ENCODE peak calls at places on chromosomes 6 and 20, in four cellular contexts. One of them, this sample, is unnamed.

GRCh38 chr6:168309183-168309582 is 10.4 kb downstream of the DACT2 start:
- DNase-seq in SK-N-SH: no peak
- DNase-seq in H1: no peak
- DNase-seq in GM12878: no peak
- DNase-seq in this sample: no peak

GRCh38 chr6:159788757-159789376 is 535 bp downstream of the TCP1 start:
- DNase-seq in SK-N-SH: peak; percentile 50
- DNase-seq in H1: no peak
- DNase-seq in GM12878: no peak
- DNase-seq in this sample: peak; percentile 47

GRCh38 chr6:135939216-135939610 is 87.7 kb downstream of the PDE7B start:
- DNase-seq in SK-N-SH: no peak
- DNase-seq in H1: no peak
- DNase-seq in GM12878: no peak
- DNase-seq in this sample: no peak

GRCh38 chr6:75436869-75437268 is 56.7 kb downstream of the FILIP1 start:
- DNase-seq in SK-N-SH: no peak
- DNase-seq in H1: no peak
- DNase-seq in GM12878: no peak
- DNase-seq in this sample: no peak

GRCh38 chr20:59050437-59050836 is 7.9 kb upstream of the PRELID3B start:
- DNase-seq in SK-N-SH: no peak
- DNase-seq in H1: no peak
- DNase-seq in GM12878: no peak
- DNase-seq in this sample: no peak

GRCh38 chr20:63625771-63626423 is 1.0 kb downstream of the GMEB2 start:
- DNase-seq in SK-N-SH: peak; percentile 67
- DNase-seq in H1: no peak
- DNase-seq in GM12878: no peak
- DNase-seq in this sample: peak; percentile 57

GRCh38 chr6:112058243-112058642 is 4.3 kb downstream of the CCN6 start:
- DNase-seq in SK-N-SH: no peak
- DNase-seq in H1: no peak
- DNase-seq in GM12878: no peak
- DNase-seq in this sample: no peak

GRCh38 chr6:88599561-88599960 is 363.9 kb downstream of the RNGTT start:
- DNase-seq in SK-N-SH: no peak
- DNase-seq in H1: no peak
- DNase-seq in GM12878: no peak
- DNase-seq in this sample: peak; percentile 13

GRCh38 chr6:30942338-30943060 is 1.7 kb downstream of the MUCL3 start:
- DNase-seq in SK-N-SH: peak; percentile 41
- DNase-seq in H1: peak; percentile 95
- DNase-seq in GM12878: no peak
- DNase-seq in this sample: peak; percentile 86

GRCh38 chr6:89079611-89080213 is 839 bp upstream of the PNRC1 start:
- DNase-seq in SK-N-SH: peak; percentile 29
- DNase-seq in H1: no peak
- DNase-seq in GM12878: no peak
- DNase-seq in this sample: no peak

GRCh38 chr6:3273707-3274521 is 15.2 kb downstream of the PSMG4 start:
- DNase-seq in SK-N-SH: no peak
- DNase-seq in H1: no peak
- DNase-seq in GM12878: no peak
- DNase-seq in this sample: no peak

GRCh38 chr6:140043357-140043756 is 668.9 kb upstream of the CITED2 start:
- DNase-seq in SK-N-SH: no peak
- DNase-seq in H1: no peak
- DNase-seq in GM12878: no peak
- DNase-seq in this sample: no peak

GRCh38 chr20:49629606-49630005 is 61.7 kb upstream of the PTGIS start:
- DNase-seq in SK-N-SH: no peak
- DNase-seq in H1: no peak
- DNase-seq in GM12878: no peak
- DNase-seq in this sample: no peak

GRCh38 chr6:84065718-84066290 is 32.2 kb downstream of the MRAP2 start:
- DNase-seq in SK-N-SH: no peak
- DNase-seq in H1: no peak
- DNase-seq in GM12878: no peak
- DNase-seq in this sample: no peak

GRCh38 chr20:61933951-61934715 is 131.5 kb downstream of the TAF4 start:
- DNase-seq in SK-N-SH: no peak
- DNase-seq in H1: peak; percentile 66
- DNase-seq in GM12878: no peak
- DNase-seq in this sample: no peak

GRCh38 chr20:8809107-8809953 is 259.6 kb upstream of the PLCB4 start:
- DNase-seq in SK-N-SH: no peak
- DNase-seq in H1: no peak
- DNase-seq in GM12878: no peak
- DNase-seq in this sample: peak; percentile 95
- TF ChIP-seq TCF12 in SK-N-SH: no peak
- TF ChIP-seq TCF12 in H1: no peak
- TF ChIP-seq TCF12 in GM12878: no peak
- TF ChIP-seq TCF12 in this sample: no peak

GRCh38 chr6:71187136-71187535 is 101.5 kb upstream of the OGFRL1 start:
- DNase-seq in SK-N-SH: no peak
- DNase-seq in H1: no peak
- DNase-seq in GM12878: no peak
- DNase-seq in this sample: no peak

GRCh38 chr6:71194730-71195129 is 93.9 kb upstream of the OGFRL1 start:
- DNase-seq in SK-N-SH: no peak
- DNase-seq in H1: no peak
- DNase-seq in GM12878: no peak
- DNase-seq in this sample: no peak

DNA sequence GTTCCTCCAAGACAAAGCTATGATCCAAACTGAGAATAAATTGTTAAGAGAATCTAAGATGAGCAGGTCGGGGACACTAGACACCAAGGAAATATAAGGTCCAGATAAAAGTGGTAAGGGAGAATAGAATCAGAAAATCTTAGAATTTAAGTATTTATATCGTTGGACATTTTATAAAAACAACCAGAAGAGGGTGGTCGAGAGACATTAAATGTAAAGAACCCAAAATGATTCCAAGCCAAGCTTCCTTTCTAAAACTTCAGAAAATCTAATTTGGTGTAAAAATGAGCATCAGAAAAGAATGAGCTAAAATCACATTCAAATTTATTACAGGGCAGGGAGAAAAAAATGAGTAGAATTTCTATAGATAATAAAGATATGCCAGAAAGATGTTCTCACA is 97.8 kb upstream of the OGFRL1 start:
- DNase-seq in SK-N-SH: peak; percentile 10
- DNase-seq in H1: no peak
- DNase-seq in GM12878: no peak
- DNase-seq in this sample: peak; percentile 11
- TF ChIP-seq TCF12 in SK-N-SH: no peak
- TF ChIP-seq TCF12 in H1: no peak
- TF ChIP-seq TCF12 in GM12878: no peak
- TF ChIP-seq TCF12 in this sample: no peak

GRCh38 chr20:25247100-25247665 is 702 bp upstream of the PYGB start:
- DNase-seq in SK-N-SH: peak; percentile 68
- DNase-seq in H1: peak; percentile 86
- DNase-seq in GM12878: no peak
- DNase-seq in this sample: peak; percentile 82
- TF ChIP-seq TCF12 in SK-N-SH: no peak
- TF ChIP-seq TCF12 in H1: no peak
- TF ChIP-seq TCF12 in GM12878: no peak
- TF ChIP-seq TCF12 in this sample: peak; percentile 19

GRCh38 chr20:33310327-33310899 is 27.4 kb downstream of the BPIFB1 start:
- DNase-seq in SK-N-SH: no peak
- DNase-seq in H1: no peak
- DNase-seq in GM12878: no peak
- DNase-seq in this sample: peak; percentile 43

GRCh38 chr20:33308668-33309067 is 25.7 kb downstream of the BPIFB1 start:
- DNase-seq in SK-N-SH: no peak
- DNase-seq in H1: no peak
- DNase-seq in GM12878: no peak
- DNase-seq in this sample: no peak

GRCh38 chr20:33311989-33312388 is 29.0 kb downstream of the BPIFB1 start:
- DNase-seq in SK-N-SH: no peak
- DNase-seq in H1: no peak
- DNase-seq in GM12878: no peak
- DNase-seq in this sample: no peak

GRCh38 chr20:33311011-33311410 is 28.0 kb downstream of the BPIFB1 start:
- DNase-seq in SK-N-SH: no peak
- DNase-seq in H1: no peak
- DNase-seq in GM12878: no peak
- DNase-seq in this sample: no peak

DNA sequence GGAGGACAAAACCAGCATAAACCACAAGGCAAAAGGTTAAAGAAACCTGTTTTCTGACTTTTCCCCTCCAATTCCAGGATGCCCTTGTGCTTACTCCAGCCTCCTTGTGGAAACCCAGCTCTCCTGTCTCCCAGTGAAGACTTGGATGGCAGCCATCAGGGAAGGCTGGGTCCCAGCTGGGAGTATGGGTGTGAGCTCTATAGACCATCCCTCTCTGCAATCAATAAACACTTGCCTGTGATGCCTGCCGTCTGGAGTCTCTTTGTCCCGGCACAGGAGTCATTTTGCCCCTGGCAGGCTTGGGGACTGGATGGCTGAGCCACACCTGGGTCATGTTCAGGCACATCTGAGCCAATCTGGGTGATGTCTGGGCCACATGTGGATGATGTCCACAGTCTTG is 26.6 kb downstream of the BPIFB1 start:
- DNase-seq in SK-N-SH: no peak
- DNase-seq in H1: no peak
- DNase-seq in GM12878: no peak
- DNase-seq in this sample: no peak
- TF ChIP-seq TCF12 in SK-N-SH: no peak
- TF ChIP-seq TCF12 in H1: no peak
- TF ChIP-seq TCF12 in GM12878: no peak
- TF ChIP-seq TCF12 in this sample: no peak

GRCh38 chr6:162467679-162468078 is 259.9 kb downstream of the PRKN start:
- DNase-seq in SK-N-SH: no peak
- DNase-seq in H1: no peak
- DNase-seq in GM12878: no peak
- DNase-seq in this sample: no peak
- TF ChIP-seq TCF12 in SK-N-SH: no peak
- TF ChIP-seq TCF12 in H1: no peak
- TF ChIP-seq TCF12 in GM12878: no peak
- TF ChIP-seq TCF12 in this sample: no peak

DNA sequence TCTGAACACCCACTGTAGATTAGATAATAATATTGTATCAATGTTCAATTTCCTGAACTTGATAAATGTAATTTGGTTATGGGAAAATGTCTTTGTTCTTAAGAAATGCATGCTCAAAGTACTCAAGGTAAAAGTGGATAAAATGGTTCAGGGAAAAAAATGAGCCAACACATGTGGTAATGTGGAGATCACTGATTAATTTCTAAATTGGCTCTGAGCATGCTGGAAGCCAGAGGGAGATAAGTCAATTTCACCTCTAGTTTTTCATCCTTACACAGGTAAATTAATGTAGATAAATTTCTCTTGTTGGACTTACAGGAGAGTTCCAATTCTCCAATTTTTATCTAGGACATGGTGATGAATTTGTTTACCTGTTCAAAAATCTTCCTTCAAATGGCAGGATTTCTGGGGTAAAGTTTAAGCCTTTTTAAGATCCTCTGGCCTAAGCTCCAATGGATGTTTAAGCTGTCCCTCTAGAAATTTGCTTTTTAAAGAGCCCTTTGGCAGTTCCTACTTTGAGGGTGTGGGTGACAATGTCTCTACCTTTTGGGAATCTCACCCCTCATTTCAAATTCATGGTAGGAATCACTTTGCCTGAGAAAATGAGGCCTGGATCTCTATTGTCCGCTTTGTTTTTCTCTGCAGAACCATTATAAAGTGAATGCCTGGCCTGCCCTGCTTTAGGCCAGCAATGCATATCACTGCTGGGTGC is 8.2 kb upstream of the COMMD7 start:
- DNase-seq in SK-N-SH: no peak
- DNase-seq in H1: no peak
- DNase-seq in GM12878: no peak
- DNase-seq in this sample: no peak
- TF ChIP-seq TCF12 in SK-N-SH: no peak
- TF ChIP-seq TCF12 in H1: no peak
- TF ChIP-seq TCF12 in GM12878: no peak
- TF ChIP-seq TCF12 in this sample: no peak

This sample was measured in HepG2.